ENCODE peak calls at places on chromosomes 6 and 20, in eight cellular contexts. One of them, this sample, is unnamed.

GRCh38 chr6:54698974-54699373 is 147.6 kb upstream of the FAM83B start:
- DNase-seq in progenitor cell of endocrine pancreas: no peak
- DNase-seq in lower lobe of right lung: no peak
- DNase-seq in A549: no peak
- DNase-seq in upper lobe of right lung: no peak
- DNase-seq in CD8-positive, alpha-beta T cell: no peak
- DNase-seq in right atrium auricular region: no peak
- DNase-seq in foreskin fibroblast: no peak
- DNase-seq in this sample: no peak

GRCh38 chr20:63099426-63100267 is 92.9 kb upstream of the BHLHE23 start:
- DNase-seq in progenitor cell of endocrine pancreas: no peak
- DNase-seq in lower lobe of right lung: no peak
- DNase-seq in A549: no peak
- DNase-seq in upper lobe of right lung: peak; percentile 43
- DNase-seq in CD8-positive, alpha-beta T cell: no peak
- DNase-seq in right atrium auricular region: no peak
- DNase-seq in foreskin fibroblast: no peak
- DNase-seq in this sample: peak; percentile 15

GRCh38 chr6:138194221-138194620 is 24.1 kb downstream of the PBOV1 start:
- DNase-seq in progenitor cell of endocrine pancreas: no peak
- DNase-seq in lower lobe of right lung: peak; percentile 65
- DNase-seq in A549: no peak
- DNase-seq in upper lobe of right lung: peak; percentile 78
- DNase-seq in CD8-positive, alpha-beta T cell: no peak
- DNase-seq in right atrium auricular region: no peak
- DNase-seq in foreskin fibroblast: no peak
- DNase-seq in this sample: no peak

GRCh38 chr20:45346291-45346718 is 1.9 kb downstream of the SDC4 start:
- DNase-seq in progenitor cell of endocrine pancreas: no peak
- DNase-seq in lower lobe of right lung: no peak
- DNase-seq in A549: no peak
- DNase-seq in upper lobe of right lung: no peak
- DNase-seq in CD8-positive, alpha-beta T cell: no peak
- DNase-seq in right atrium auricular region: no peak
- DNase-seq in foreskin fibroblast: no peak
- DNase-seq in this sample: no peak

GRCh38 chr6:106519460-106520394 is 109.6 kb downstream of the RTN4IP1 start:
- DNase-seq in progenitor cell of endocrine pancreas: no peak
- DNase-seq in lower lobe of right lung: peak; percentile 76
- DNase-seq in A549: peak; percentile 31
- DNase-seq in upper lobe of right lung: peak; percentile 64
- DNase-seq in CD8-positive, alpha-beta T cell: peak; percentile 56
- DNase-seq in right atrium auricular region: no peak
- DNase-seq in foreskin fibroblast: peak; percentile 96
- DNase-seq in this sample: no peak

GRCh38 chr6:106512048-106512957 is 117.0 kb downstream of the RTN4IP1 start:
- DNase-seq in progenitor cell of endocrine pancreas: peak; percentile 27
- DNase-seq in lower lobe of right lung: peak; percentile 92
- DNase-seq in A549: no peak
- DNase-seq in upper lobe of right lung: peak; percentile 94
- DNase-seq in CD8-positive, alpha-beta T cell: peak; percentile 63
- DNase-seq in right atrium auricular region: no peak
- DNase-seq in foreskin fibroblast: no peak
- DNase-seq in this sample: peak; percentile 43

GRCh38 chr6:158798311-158798710 is 20.9 kb downstream of the EZR start:
- DNase-seq in progenitor cell of endocrine pancreas: no peak
- DNase-seq in lower lobe of right lung: no peak
- DNase-seq in A549: no peak
- DNase-seq in upper lobe of right lung: no peak
- DNase-seq in CD8-positive, alpha-beta T cell: no peak
- DNase-seq in right atrium auricular region: no peak
- DNase-seq in foreskin fibroblast: no peak
- DNase-seq in this sample: no peak

GRCh38 chr6:167685654-167686053 is 141.1 kb upstream of the AFDN start:
- DNase-seq in progenitor cell of endocrine pancreas: no peak
- DNase-seq in lower lobe of right lung: no peak
- DNase-seq in A549: no peak
- DNase-seq in upper lobe of right lung: no peak
- DNase-seq in CD8-positive, alpha-beta T cell: no peak
- DNase-seq in right atrium auricular region: no peak
- DNase-seq in foreskin fibroblast: no peak
- DNase-seq in this sample: no peak

GRCh38 chr6:137258170-137258569 is 39.0 kb upstream of the IFNGR1 start:
- DNase-seq in progenitor cell of endocrine pancreas: no peak
- DNase-seq in lower lobe of right lung: peak; percentile 63
- DNase-seq in A549: no peak
- DNase-seq in upper lobe of right lung: no peak
- DNase-seq in CD8-positive, alpha-beta T cell: peak; percentile 8
- DNase-seq in right atrium auricular region: no peak
- DNase-seq in foreskin fibroblast: no peak
- DNase-seq in this sample: no peak

GRCh38 chr20:26208296-26209091 is 511.8 kb upstream of the ZNF337 start:
- DNase-seq in progenitor cell of endocrine pancreas: peak; percentile 29
- DNase-seq in lower lobe of right lung: peak; percentile 75
- DNase-seq in A549: peak; percentile 4
- DNase-seq in upper lobe of right lung: peak; percentile 84
- DNase-seq in CD8-positive, alpha-beta T cell: peak; percentile 22
- DNase-seq in right atrium auricular region: no peak
- DNase-seq in foreskin fibroblast: no peak
- DNase-seq in this sample: peak; percentile 68

GRCh38 chr6:19841181-19841580 is 4.0 kb downstream of the ID4 start:
- DNase-seq in progenitor cell of endocrine pancreas: no peak
- DNase-seq in lower lobe of right lung: no peak
- DNase-seq in A549: no peak
- DNase-seq in upper lobe of right lung: no peak
- DNase-seq in CD8-positive, alpha-beta T cell: no peak
- DNase-seq in right atrium auricular region: no peak
- DNase-seq in foreskin fibroblast: no peak
- DNase-seq in this sample: no peak

GRCh38 chr6:136959471-136959891 is 37.4 kb downstream of the SLC35D3 start:
- DNase-seq in progenitor cell of endocrine pancreas: peak; percentile 35
- DNase-seq in lower lobe of right lung: peak; percentile 53
- DNase-seq in A549: no peak
- DNase-seq in upper lobe of right lung: peak; percentile 68
- DNase-seq in CD8-positive, alpha-beta T cell: no peak
- DNase-seq in right atrium auricular region: no peak
- DNase-seq in foreskin fibroblast: no peak
- DNase-seq in this sample: no peak

GRCh38 chr6:6407061-6407723 is 86.7 kb upstream of the F13A1 start:
- DNase-seq in progenitor cell of endocrine pancreas: no peak
- DNase-seq in lower lobe of right lung: no peak
- DNase-seq in A549: no peak
- DNase-seq in upper lobe of right lung: no peak
- DNase-seq in CD8-positive, alpha-beta T cell: no peak
- DNase-seq in right atrium auricular region: no peak
- DNase-seq in foreskin fibroblast: no peak
- DNase-seq in this sample: no peak

GRCh38 chr20:20658871-20659415 is 53.5 kb downstream of the RALGAPA2 start:
- DNase-seq in progenitor cell of endocrine pancreas: no peak
- DNase-seq in lower lobe of right lung: no peak
- DNase-seq in A549: no peak
- DNase-seq in upper lobe of right lung: no peak
- DNase-seq in CD8-positive, alpha-beta T cell: no peak
- DNase-seq in right atrium auricular region: no peak
- DNase-seq in foreskin fibroblast: no peak
- DNase-seq in this sample: no peak

GRCh38 chr20:58622671-58623578 is 28.2 kb upstream of the STX16 start:
- DNase-seq in progenitor cell of endocrine pancreas: no peak
- DNase-seq in lower lobe of right lung: no peak
- DNase-seq in A549: no peak
- DNase-seq in upper lobe of right lung: no peak
- DNase-seq in CD8-positive, alpha-beta T cell: no peak
- DNase-seq in right atrium auricular region: no peak
- DNase-seq in foreskin fibroblast: no peak
- DNase-seq in this sample: no peak

GRCh38 chr6:51614725-51615124 is 472.7 kb downstream of the PKHD1 start:
- DNase-seq in progenitor cell of endocrine pancreas: no peak
- DNase-seq in lower lobe of right lung: no peak
- DNase-seq in A549: no peak
- DNase-seq in upper lobe of right lung: no peak
- DNase-seq in CD8-positive, alpha-beta T cell: no peak
- DNase-seq in right atrium auricular region: no peak
- DNase-seq in foreskin fibroblast: no peak
- DNase-seq in this sample: no peak

GRCh38 chr6:51613558-51613957 is 473.9 kb downstream of the PKHD1 start:
- DNase-seq in progenitor cell of endocrine pancreas: no peak
- DNase-seq in lower lobe of right lung: no peak
- DNase-seq in A549: no peak
- DNase-seq in upper lobe of right lung: no peak
- DNase-seq in CD8-positive, alpha-beta T cell: no peak
- DNase-seq in right atrium auricular region: no peak
- DNase-seq in foreskin fibroblast: no peak
- DNase-seq in this sample: no peak

GRCh38 chr6:51619042-51619799 is 468.2 kb downstream of the PKHD1 start:
- DNase-seq in progenitor cell of endocrine pancreas: no peak
- DNase-seq in lower lobe of right lung: no peak
- DNase-seq in A549: no peak
- DNase-seq in upper lobe of right lung: no peak
- DNase-seq in CD8-positive, alpha-beta T cell: no peak
- DNase-seq in right atrium auricular region: no peak
- DNase-seq in foreskin fibroblast: no peak
- DNase-seq in this sample: no peak

DNA sequence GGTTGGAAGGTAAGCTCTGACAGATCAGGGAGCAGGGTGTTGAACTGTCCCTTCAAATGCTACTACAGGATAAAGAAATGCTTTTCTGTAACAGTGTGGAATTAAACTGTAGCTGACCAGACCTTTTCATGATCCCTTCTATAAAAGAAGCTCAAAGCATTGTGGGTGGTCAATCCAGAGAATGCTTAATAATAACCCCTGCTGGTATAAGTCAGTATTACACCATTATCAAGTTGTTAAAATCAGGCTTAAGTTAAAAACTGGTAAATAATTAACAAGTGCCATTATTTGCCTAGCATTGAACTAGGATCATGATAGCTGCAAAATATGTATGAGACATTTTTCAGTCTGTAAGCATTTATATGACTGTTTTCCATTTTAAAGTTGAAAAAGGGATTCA is 468.9 kb downstream of the PKHD1 start:
- DNase-seq in progenitor cell of endocrine pancreas: no peak
- DNase-seq in lower lobe of right lung: no peak
- DNase-seq in A549: no peak
- DNase-seq in upper lobe of right lung: no peak
- DNase-seq in CD8-positive, alpha-beta T cell: no peak
- DNase-seq in right atrium auricular region: no peak
- DNase-seq in foreskin fibroblast: no peak
- DNase-seq in this sample: no peak
- TF ChIP-seq CTCF in progenitor cell of endocrine pancreas: peak; percentile 60
- TF ChIP-seq CTCF in lower lobe of right lung: peak; percentile 33
- TF ChIP-seq CTCF in A549: no peak
- TF ChIP-seq CTCF in upper lobe of right lung: peak; percentile 35
- TF ChIP-seq CTCF in CD8-positive, alpha-beta T cell: peak; percentile 35
- TF ChIP-seq CTCF in right atrium auricular region: peak; percentile 57
- TF ChIP-seq CTCF in foreskin fibroblast: no peak
- TF ChIP-seq CTCF in this sample: peak; percentile 87

GRCh38 chr20:34473262-34473883 is 42.8 kb upstream of the DYNLRB1 start:
- DNase-seq in progenitor cell of endocrine pancreas: peak; percentile 34
- DNase-seq in lower lobe of right lung: no peak
- DNase-seq in A549: peak; percentile 44
- DNase-seq in upper lobe of right lung: no peak
- DNase-seq in CD8-positive, alpha-beta T cell: no peak
- DNase-seq in right atrium auricular region: no peak
- DNase-seq in foreskin fibroblast: peak; percentile 55
- DNase-seq in this sample: peak; percentile 82
- TF ChIP-seq CTCF in progenitor cell of endocrine pancreas: peak; percentile 57
- TF ChIP-seq CTCF in lower lobe of right lung: peak; percentile 20
- TF ChIP-seq CTCF in A549: peak; percentile 65
- TF ChIP-seq CTCF in upper lobe of right lung: no peak
- TF ChIP-seq CTCF in CD8-positive, alpha-beta T cell: no peak
- TF ChIP-seq CTCF in right atrium auricular region: peak; percentile 63
- TF ChIP-seq CTCF in foreskin fibroblast: peak; percentile 36
- TF ChIP-seq CTCF in this sample: no peak

DNA sequence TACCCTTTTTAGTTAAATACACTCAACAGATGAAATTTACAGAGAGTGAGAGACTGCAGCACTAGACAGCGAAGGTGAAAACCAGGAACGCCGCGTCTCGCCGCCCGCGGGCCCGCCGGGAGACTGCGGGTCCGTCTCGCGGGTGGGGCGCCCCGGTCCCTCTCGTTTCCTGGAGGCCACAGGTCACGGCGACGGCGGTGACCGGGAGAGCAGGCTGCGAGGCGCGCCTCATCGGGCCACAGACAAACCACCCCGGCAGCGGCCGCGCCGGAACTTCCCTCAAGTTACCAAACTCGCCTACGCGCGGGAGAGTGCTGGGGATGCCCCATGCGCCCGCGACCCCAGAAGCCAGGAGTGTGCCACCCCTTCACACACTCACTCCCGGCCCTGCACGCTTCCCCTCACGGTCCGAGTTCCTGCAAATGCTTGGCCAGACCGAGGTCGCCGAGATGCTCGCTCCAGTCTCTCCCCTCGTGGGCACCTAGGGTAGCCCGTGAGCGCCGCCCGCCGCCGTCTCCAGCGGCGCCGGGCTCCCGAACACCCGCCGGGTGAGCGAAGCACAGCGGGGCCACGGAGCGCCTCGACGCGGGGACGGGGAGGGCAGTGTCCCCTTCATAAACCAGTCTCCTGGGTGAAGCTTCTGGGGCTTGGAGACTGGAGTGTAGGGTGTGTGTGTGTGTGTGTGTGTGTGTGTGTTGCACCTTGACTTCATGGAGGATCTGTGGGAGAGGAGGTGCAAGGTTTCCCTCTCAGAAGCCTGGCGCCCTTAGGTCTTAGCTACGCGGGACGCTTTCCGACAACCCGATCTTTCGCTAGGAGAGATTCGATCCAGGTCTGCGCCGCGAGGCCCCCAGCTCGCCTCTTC is 1.4 kb downstream of the BACH2 start:
- DNase-seq in progenitor cell of endocrine pancreas: peak; percentile 14
- DNase-seq in lower lobe of right lung: peak; percentile 60
- DNase-seq in A549: no peak
- DNase-seq in upper lobe of right lung: peak; percentile 75
- DNase-seq in CD8-positive, alpha-beta T cell: peak; percentile 45
- DNase-seq in right atrium auricular region: no peak
- DNase-seq in foreskin fibroblast: peak; percentile 15
- DNase-seq in this sample: peak; percentile 56
- TF ChIP-seq CTCF in progenitor cell of endocrine pancreas: peak; percentile 29
- TF ChIP-seq CTCF in lower lobe of right lung: peak; percentile 17
- TF ChIP-seq CTCF in A549: no peak
- TF ChIP-seq CTCF in upper lobe of right lung: no peak
- TF ChIP-seq CTCF in CD8-positive, alpha-beta T cell: no peak
- TF ChIP-seq CTCF in right atrium auricular region: peak; percentile 48
- TF ChIP-seq CTCF in foreskin fibroblast: peak; percentile 7
- TF ChIP-seq CTCF in this sample: no peak

DNA sequence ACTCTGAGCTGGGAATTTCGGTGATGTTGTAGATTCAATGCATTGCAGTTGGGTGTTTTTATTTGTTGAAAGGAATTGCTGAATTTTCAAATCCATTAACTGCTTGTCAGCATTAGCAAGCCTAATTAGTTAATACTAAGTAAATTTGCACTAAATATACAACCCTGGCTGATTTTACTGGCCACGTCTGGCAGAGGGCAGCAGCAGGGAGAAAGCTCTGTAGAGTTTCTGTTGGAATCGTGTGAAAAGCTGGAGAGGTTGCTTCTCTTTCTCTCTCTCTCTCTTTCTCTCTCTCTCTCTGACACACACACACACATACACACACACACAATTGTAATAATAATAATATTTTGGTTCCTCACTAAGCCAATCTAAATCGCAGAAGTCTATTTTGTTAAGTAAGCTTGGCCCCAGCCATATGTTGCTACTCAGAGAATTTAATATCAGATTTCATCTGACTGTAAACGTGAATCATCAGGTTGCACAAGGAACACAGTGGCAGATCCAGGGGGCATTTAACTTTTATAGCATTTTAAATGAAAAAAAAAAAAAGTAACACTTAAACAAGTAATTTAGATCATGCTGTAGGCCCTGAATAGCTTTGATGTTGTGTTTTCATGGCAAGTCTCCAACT is 289.5 kb downstream of the ESR1 start:
- DNase-seq in progenitor cell of endocrine pancreas: no peak
- DNase-seq in lower lobe of right lung: no peak
- DNase-seq in A549: no peak
- DNase-seq in upper lobe of right lung: no peak
- DNase-seq in CD8-positive, alpha-beta T cell: no peak
- DNase-seq in right atrium auricular region: no peak
- DNase-seq in foreskin fibroblast: peak; percentile 87
- DNase-seq in this sample: no peak
- TF ChIP-seq CTCF in progenitor cell of endocrine pancreas: no peak
- TF ChIP-seq CTCF in lower lobe of right lung: no peak
- TF ChIP-seq CTCF in A549: no peak
- TF ChIP-seq CTCF in upper lobe of right lung: no peak
- TF ChIP-seq CTCF in CD8-positive, alpha-beta T cell: no peak
- TF ChIP-seq CTCF in right atrium auricular region: no peak
- TF ChIP-seq CTCF in foreskin fibroblast: peak; percentile 20
- TF ChIP-seq CTCF in this sample: no peak

This sample was measured in glutamatergic neuron.